ENCODE peak calls at places on chromosomes 4 and X, in nine cellular contexts. O, X, R, Y, G, A, S, B and M are unnamed samples.

GRCh38 chr4:8199594-8200301 is 658 bp downstream of the SH3TC1 start:
- DNase-seq in O (no peak), X (peak; percentile 78), R (peak; percentile 65), Y (no peak), G (no peak), A (no peak), S (no peak), B (no peak), M (no peak)

GRCh38 chrX:134481339-134481738 is 21.4 kb downstream of the HPRT1 start:
- DNase-seq in O (no peak), X (no peak), R (no peak), Y (no peak), G (no peak), A (no peak), S (no peak), B (no peak), M (no peak)

GRCh38 chrX:74246524-74246923 is 57.5 kb upstream of the ZCCHC13 start:
- DNase-seq in O (no peak), X (no peak), R (peak; percentile 34), Y (peak; percentile 60), G (no peak), A (peak; percentile 27), S (no peak), B (no peak), M (no peak)

GRCh38 chr4:188387134-188387791 is 248.0 kb downstream of the TRIML1 start:
- DNase-seq in O (no peak), X (no peak), R (peak; percentile 83), Y (peak; percentile 58), G (peak; percentile 63), A (peak; percentile 4), S (no peak), B (peak; percentile 38), M (no peak)

GRCh38 chr4:47238697-47239096 is 207.3 kb downstream of the GABRB1 start:
- DNase-seq in O (no peak), X (no peak), R (no peak), Y (peak; percentile 66), G (no peak), A (peak; percentile 13), S (no peak), B (no peak), M (no peak)

GRCh38 chrX:12971282-12972003 is 3.5 kb upstream of the TMSB4X start:
- DNase-seq in O (no peak), X (peak; percentile 65), R (no peak), Y (no peak), G (no peak), A (no peak), S (no peak), B (no peak), M (no peak)

GRCh38 chr4:101306225-101306624 is 41.1 kb downstream of the PPP3CA start:
- DNase-seq in O (no peak), X (peak; percentile 66), R (peak; percentile 74), Y (no peak), G (no peak), A (no peak), S (peak; percentile 11), B (peak; percentile 66), M (no peak)

GRCh38 chr4:163755013-163755412 is 260.5 kb downstream of the TMA16 start:
- DNase-seq in O (no peak), X (no peak), R (peak; percentile 23), Y (peak; percentile 19), G (peak; percentile 16), A (no peak), S (peak; percentile 11), B (no peak), M (no peak)

GRCh38 chr4:109655396-109655795 is 47.8 kb downstream of the CASP6 start:
- DNase-seq in O (no peak), X (no peak), R (no peak), Y (no peak), G (no peak), A (no peak), S (no peak), B (no peak), M (no peak)

GRCh38 chrX:5829060-5829459 is 399.6 kb downstream of the NLGN4X start:
- DNase-seq in O (no peak), X (no peak), R (peak; percentile 64), Y (no peak), G (no peak), A (no peak), S (no peak), B (no peak), M (no peak)

GRCh38 chr4:55397024-55397520 is 1.3 kb downstream of the TMEM165 start:
- DNase-seq in O (peak; percentile 11), X (no peak), R (peak; percentile 29), Y (peak; percentile 52), G (no peak), A (peak; percentile 72), S (no peak), B (peak; percentile 19), M (no peak)

GRCh38 chr4:142615324-142615665 is 230.8 kb downstream of the INPP4B start:
- DNase-seq in O (no peak), X (no peak), R (peak; percentile 72), Y (peak; percentile 87), G (peak; percentile 81), A (peak; percentile 50), S (no peak), B (no peak), M (no peak)

GRCh38 chr4:136925203-136925602 is 607.1 kb downstream of the PCDH18 start:
- DNase-seq in O (no peak), X (no peak), R (no peak), Y (no peak), G (no peak), A (no peak), S (no peak), B (no peak), M (no peak)

DNA sequence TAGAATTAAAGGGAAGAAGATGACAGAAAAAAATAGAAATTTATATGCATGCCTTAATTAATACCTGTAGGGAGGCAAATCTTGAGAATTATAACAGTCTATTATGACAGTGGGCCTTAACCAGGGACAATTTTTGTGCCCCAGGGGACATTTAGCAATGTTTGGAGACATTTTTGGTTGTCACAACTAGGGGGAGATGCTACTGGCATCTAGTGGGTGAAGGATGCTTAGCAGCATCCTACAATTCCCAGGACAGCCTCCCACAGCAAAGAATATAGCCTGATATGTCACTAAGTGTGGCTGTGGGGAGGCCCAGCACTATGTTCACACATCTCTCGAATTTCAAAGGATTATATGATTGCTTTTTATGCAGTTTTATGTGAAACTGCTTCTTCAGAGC is 10.5 kb downstream of the GPR82 start:
- DNase-seq in O (no peak), X (no peak), R (peak; percentile 3), Y (peak; percentile 38), G (peak; percentile 22), A (peak; percentile 33), S (no peak), B (no peak), M (no peak)
- TF ChIP-seq CTCF in O (peak; percentile 19), X (peak; percentile 39), R (peak; percentile 38), Y (peak; percentile 51), G (peak; percentile 67), A (peak; percentile 52), S (no peak), B (no peak), M (peak; percentile 57)

GRCh38 chr4:111793686-111794085 is 351.6 kb upstream of the FAM241A start:
- DNase-seq in O (no peak), X (no peak), R (no peak), Y (no peak), G (no peak), A (no peak), S (no peak), B (no peak), M (no peak)

GRCh38 chr4:111797455-111798163 is 347.6 kb upstream of the FAM241A start:
- DNase-seq in O (no peak), X (no peak), R (no peak), Y (no peak), G (no peak), A (no peak), S (no peak), B (no peak), M (no peak)

GRCh38 chr4:111802191-111802590 is 343.1 kb upstream of the FAM241A start:
- DNase-seq in O (no peak), X (no peak), R (peak; percentile 2), Y (peak; percentile 5), G (no peak), A (peak; percentile 4), S (no peak), B (no peak), M (no peak)

GRCh38 chr4:111800551-111800950 is 344.7 kb upstream of the FAM241A start:
- DNase-seq in O (no peak), X (no peak), R (no peak), Y (no peak), G (no peak), A (no peak), S (no peak), B (no peak), M (no peak)

DNA sequence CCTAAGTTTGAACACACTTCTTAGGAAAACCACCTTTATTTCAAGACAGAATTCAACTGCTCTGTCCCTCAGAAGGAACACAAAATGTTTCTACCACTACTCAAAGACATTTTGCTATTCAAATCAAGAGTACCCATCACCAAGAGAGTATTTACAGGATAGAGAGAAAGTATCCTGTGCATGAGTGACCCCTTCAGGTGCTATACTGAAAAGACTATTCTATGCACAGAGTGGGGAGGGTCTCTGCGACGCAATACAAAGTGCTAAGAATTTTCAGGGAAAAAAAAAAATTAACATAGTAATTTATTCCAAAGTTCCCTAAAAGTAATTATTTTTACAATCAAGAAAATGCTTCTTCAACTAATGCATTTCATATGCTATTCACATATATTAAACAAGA is 346.4 kb upstream of the FAM241A start:
- DNase-seq in O (no peak), X (no peak), R (no peak), Y (no peak), G (no peak), A (no peak), S (no peak), B (no peak), M (no peak)
- TF ChIP-seq CTCF in O (peak; percentile 37), X (no peak), R (no peak), Y (no peak), G (peak; percentile 16), A (no peak), S (no peak), B (no peak), M (no peak)

GRCh38 chr4:15542795-15543194 is 73.1 kb downstream of the CC2D2A start:
- DNase-seq in O (no peak), X (no peak), R (no peak), Y (no peak), G (no peak), A (peak; percentile 13), S (no peak), B (no peak), M (no peak)
- TF ChIP-seq CTCF in O (no peak), X (no peak), R (no peak), Y (no peak), G (no peak), A (no peak), S (no peak), B (no peak), M (no peak)

GRCh38 chrX:141278306-141278705 is 36.0 kb upstream of the SPANXC start:
- DNase-seq in O (peak; percentile 10), X (no peak), R (no peak), Y (peak; percentile 42), G (no peak), A (peak; percentile 35), S (no peak), B (no peak), M (no peak)
- TF ChIP-seq CTCF in O (peak; percentile 58), X (peak; percentile 57), R (peak; percentile 82), Y (peak; percentile 66), G (peak; percentile 76), A (peak; percentile 71), S (no peak), B (peak; percentile 28), M (peak; percentile 73)